ENCODE peak calls at places on chromosomes 16 and 17, in eight cellular contexts. T, A, V, F, W, R, I and Q are unnamed samples.

GRCh38 chr17:78147315-78147998 is 1.3 kb downstream of the C17orf99 start:
- DNase-seq in T (no peak), A (peak), V (no peak), F (peak), W (no peak), R (no peak), I (peak), Q (no peak)

GRCh38 chr16:56960681-56961281 is 969 bp upstream of the CETP start:
- DNase-seq in T (no peak), A (no peak), V (peak), F (no peak), W (no peak), R (no peak), I (no peak), Q (no peak)

GRCh38 chr17:63850401-63850800 is 7.9 kb upstream of the SMARCD2 start:
- DNase-seq in T (no peak), A (no peak), V (no peak), F (no peak), W (no peak), R (no peak), I (no peak), Q (no peak)

GRCh38 chr17:37538991-37539659 is 49.4 kb downstream of the DUSP14 start:
- DNase-seq in T (no peak), A (no peak), V (no peak), F (no peak), W (no peak), R (no peak), I (no peak), Q (no peak)

GRCh38 chr16:85556456-85557082 is 56.6 kb upstream of the GSE1 start:
- DNase-seq in T (no peak), A (peak), V (peak), F (peak), W (peak), R (peak), I (peak), Q (peak)

GRCh38 chr17:49180998-49181635 is 29.3 kb downstream of the GNGT2 start:
- DNase-seq in T (no peak), A (no peak), V (no peak), F (no peak), W (no peak), R (no peak), I (no peak), Q (no peak)

GRCh38 chr16:89723279-89724250 is 2.2 kb downstream of the ZNF276 start:
- DNase-seq in T (no peak), A (peak), V (peak), F (no peak), W (no peak), R (peak), I (no peak), Q (no peak)

GRCh38 chr17:17412331-17412730 is 64.5 kb upstream of the MED9 start:
- DNase-seq in T (no peak), A (no peak), V (peak), F (no peak), W (no peak), R (no peak), I (no peak), Q (no peak)

GRCh38 chr17:79776378-79777165 is 1.4 kb upstream of the CBX2 start:
- DNase-seq in T (no peak), A (no peak), V (no peak), F (no peak), W (no peak), R (no peak), I (no peak), Q (no peak)

GRCh38 chr17:67578058-67578457 is 139.7 kb upstream of the NOL11 start:
- DNase-seq in T (no peak), A (no peak), V (no peak), F (no peak), W (no peak), R (no peak), I (peak), Q (no peak)

GRCh38 chr16:27181020-27181419 is 22.3 kb upstream of the KDM8 start:
- DNase-seq in T (no peak), A (no peak), V (no peak), F (no peak), W (no peak), R (no peak), I (no peak), Q (no peak)
- TF ChIP-seq CTCF in T (no peak), A (no peak), V (no peak), F (no peak), W (peak), R (no peak), I (no peak), Q (peak)

GRCh38 chr17:81263371-81264181 is 24.5 kb downstream of the NDUFAF8 start:
- DNase-seq in T (no peak), A (no peak), V (no peak), F (no peak), W (no peak), R (no peak), I (no peak), Q (no peak)
- TF ChIP-seq CTCF in T (no peak), A (no peak), V (no peak), F (no peak), W (no peak), R (no peak), I (no peak), Q (no peak)

DNA sequence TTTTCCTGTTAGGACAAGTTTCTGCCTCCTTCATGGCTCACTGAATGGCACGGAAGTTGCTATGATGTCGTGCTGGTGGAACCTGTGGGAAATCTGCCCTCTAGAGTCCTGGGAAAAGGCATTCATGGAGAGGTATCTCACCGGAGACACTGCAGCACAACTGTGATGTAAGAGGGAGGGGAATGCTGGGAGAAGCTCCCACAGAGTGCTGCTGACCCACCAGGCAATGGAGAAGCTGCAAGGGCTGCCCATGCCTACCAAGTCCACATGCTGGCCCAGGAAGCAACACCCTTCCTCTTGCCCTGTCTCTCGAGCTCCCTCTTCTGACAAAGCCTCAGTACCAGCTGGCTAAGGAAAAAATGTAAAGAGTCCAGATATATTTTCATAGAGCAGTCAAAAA is 45.2 kb upstream of the SLC5A11 start:
- DNase-seq in T (no peak), A (no peak), V (peak), F (no peak), W (no peak), R (no peak), I (no peak), Q (no peak)
- TF ChIP-seq CTCF in T (no peak), A (no peak), V (peak), F (no peak), W (no peak), R (peak), I (no peak), Q (no peak)

GRCh38 chr17:45423936-45424335 is 8.7 kb downstream of the ARHGAP27 start:
- DNase-seq in T (no peak), A (no peak), V (no peak), F (peak), W (no peak), R (no peak), I (no peak), Q (no peak)

GRCh38 chr17:45426561-45426960 is 6.1 kb downstream of the ARHGAP27 start:
- DNase-seq in T (no peak), A (no peak), V (no peak), F (peak), W (no peak), R (no peak), I (no peak), Q (no peak)

GRCh38 chr17:45425984-45426413 is 6.7 kb downstream of the ARHGAP27 start:
- DNase-seq in T (no peak), A (no peak), V (no peak), F (no peak), W (no peak), R (no peak), I (no peak), Q (no peak)

GRCh38 chr17:45424769-45425124 is 7.9 kb downstream of the ARHGAP27 start:
- DNase-seq in T (no peak), A (no peak), V (no peak), F (no peak), W (no peak), R (no peak), I (no peak), Q (no peak)

DNA sequence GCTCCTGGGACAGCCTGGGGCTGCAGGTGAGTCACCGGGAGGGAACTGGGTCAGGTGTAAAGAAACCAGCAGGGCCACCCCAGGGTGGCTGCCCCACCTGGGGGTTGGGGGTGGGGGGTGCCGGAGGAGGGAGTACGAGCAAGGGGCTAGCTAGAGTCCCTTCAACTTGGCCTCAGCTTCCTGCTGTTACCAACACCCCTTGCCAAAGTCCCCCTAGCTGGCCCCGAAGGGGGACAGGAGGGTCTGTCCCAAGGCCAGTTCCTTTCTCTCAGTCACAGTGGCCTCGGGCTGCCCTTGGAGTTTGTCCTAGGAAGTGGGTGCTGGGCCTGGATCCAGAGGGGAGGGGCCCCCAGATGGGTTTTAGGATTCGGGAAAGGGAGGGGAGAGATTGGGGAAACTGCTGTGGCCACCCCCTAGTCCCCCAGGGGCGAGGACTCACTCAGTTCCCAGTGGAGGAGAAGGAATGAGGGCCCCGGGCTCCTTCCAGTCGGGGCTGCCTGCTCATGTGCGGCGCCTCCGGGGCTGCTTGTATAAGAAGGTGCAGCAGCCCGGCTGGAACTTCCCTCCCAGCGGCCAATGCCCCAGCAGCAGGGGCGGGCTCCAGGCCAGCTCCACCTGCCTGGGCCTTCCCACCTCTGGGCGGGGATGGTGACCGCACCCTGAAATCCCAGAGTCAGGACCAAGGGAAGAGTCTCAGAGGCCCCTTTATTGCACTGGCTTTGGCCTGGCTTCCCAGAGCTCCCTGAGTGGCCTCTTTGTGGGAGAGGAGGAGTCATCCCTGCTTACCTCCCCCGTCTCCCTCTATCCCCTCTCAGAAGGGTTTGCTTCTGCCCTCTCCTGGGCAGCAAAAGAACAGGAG is 7.3 kb downstream of the ARHGAP27 start:
- DNase-seq in T (no peak), A (no peak), V (peak), F (peak), W (peak), R (no peak), I (peak), Q (peak)
- TF ChIP-seq CTCF in T (no peak), A (no peak), V (peak), F (no peak), W (peak), R (peak), I (no peak), Q (peak)